ENCODE peak calls at places on chromosomes 7 and 10, in four cellular contexts. P, C, W and U are unnamed samples.

GRCh38 chr10:88592425-88592824 is 5.9 kb downstream of the LIPJ start:
- DNase-seq in W (no peak), P (no peak), C (no peak), U (no peak)

GRCh38 chr10:75294518-75294865 is 58.7 kb upstream of the COMTD1 start:
- DNase-seq in C (peak), W (no peak), P (no peak), U (peak)

GRCh38 chr10:124359336-124359832 is 59.3 kb downstream of the OAT start:
- DNase-seq in C (no peak), P (no peak), W (no peak), U (no peak)

GRCh38 chr10:68053553-68053952 is 21.5 kb downstream of the HERC4 start:
- DNase-seq in C (no peak), W (no peak), P (no peak), U (no peak)

GRCh38 chr10:26860026-26860541 is 674 bp downstream of the ABI1 start:
- DNase-seq in P (no peak), W (peak), C (peak), U (no peak)

GRCh38 chr7:65983965-65984654 is 2.1 kb upstream of the GUSB start:
- DNase-seq in W (no peak), P (no peak), C (no peak), U (no peak)

GRCh38 chr7:143283344-143283743 is 1.4 kb upstream of the TMEM139 start:
- DNase-seq in P (no peak), W (no peak), C (no peak), U (no peak)

GRCh38 chr10:75187961-75188426 is 22.6 kb upstream of the VDAC2 start:
- DNase-seq in P (peak), C (peak), W (peak), U (peak)

GRCh38 chr7:45973725-45974532 is 52.9 kb upstream of the IGFBP3 start:
- DNase-seq in C (no peak), W (peak), P (no peak), U (no peak)

GRCh38 chr10:43867667-43868361 is 219.1 kb upstream of the ZNF32 start:
- DNase-seq in W (peak), P (no peak), C (no peak), U (no peak)

GRCh38 chr10:102455893-102456471 is 4.6 kb upstream of the C10orf95 start:
- DNase-seq in W (no peak), C (peak), P (no peak), U (no peak)

GRCh38 chr7:67377939-67378862 is 381.6 kb downstream of the TYW1 start:
- DNase-seq in W (peak), C (peak), P (no peak), U (peak)

GRCh38 chr7:143305423-143306070 is 10.4 kb upstream of the CLCN1 start:
- DNase-seq in W (peak), C (peak), P (no peak), U (peak)

GRCh38 chr7:77409739-77410545 is 6.2 kb downstream of the GSAP start:
- DNase-seq in W (peak), C (no peak), P (no peak), U (no peak)

GRCh38 chr7:55130554-55131198 is 111.9 kb downstream of the EGFR start:
- DNase-seq in C (no peak), P (no peak), W (no peak), U (no peak)

GRCh38 chr10:31397852-31398251 is 78.8 kb downstream of the ZEB1 start:
- DNase-seq in W (no peak), P (no peak), C (no peak), U (no peak)

GRCh38 chr10:43390333-43390732 is 18.7 kb downstream of the HNRNPF start:
- DNase-seq in W (no peak), P (no peak), C (no peak), U (no peak)

GRCh38 chr7:130941322-130942210 is 207.6 kb upstream of the KLF14 start:
- DNase-seq in C (peak), P (no peak), W (peak), U (no peak)

GRCh38 chr10:114634607-114634974 is 23.5 kb downstream of the ABLIM1 start:
- DNase-seq in W (peak), C (peak), P (no peak), U (peak)

GRCh38 chr10:59382831-59383295 is 20.5 kb upstream of the FAM13C start:
- DNase-seq in C (no peak), W (no peak), P (no peak), U (no peak)

GRCh38 chr10:35696888-35697287 is 54.8 kb upstream of the FZD8 start:
- DNase-seq in W (no peak), C (no peak), P (no peak), U (no peak)

GRCh38 chr10:129404091-129404490 is 63.0 kb upstream of the MGMT start:
- DNase-seq in C (peak), W (no peak), P (no peak), U (no peak)

GRCh38 chr7:143415696-143416095 is 7.0 kb upstream of the EPHA1 start:
- DNase-seq in P (no peak), W (no peak), C (no peak), U (no peak)

GRCh38 chr7:113890326-113891030 is 28.3 kb downstream of the PPP1R3A start:
- DNase-seq in P (no peak), W (no peak), C (no peak), U (no peak)

GRCh38 chr7:18384491-18385143 is 110.9 kb upstream of the HDAC9 start:
- DNase-seq in C (no peak), W (no peak), P (no peak), U (no peak)

GRCh38 chr7:156667110-156667436 is 26.5 kb downstream of the RNF32 start:
- DNase-seq in P (no peak), W (peak), C (no peak), U (no peak)

GRCh38 chr10:71638577-71639411 is 80.8 kb downstream of the C10orf105 start:
- DNase-seq in W (peak), P (no peak), C (peak), U (no peak)

GRCh38 chr7:25613912-25614311 is 385.6 kb upstream of the NPVF start:
- DNase-seq in W (no peak), P (no peak), C (no peak), U (no peak)

GRCh38 chr10:5563237-5563961 is 38.6 kb downstream of the CALML3 start:
- DNase-seq in C (no peak), P (no peak), W (no peak), U (no peak)

GRCh38 chr7:112215787-112216186 is 9.3 kb downstream of the ZNF277 start:
- DNase-seq in W (no peak), P (no peak), C (no peak), U (no peak)

GRCh38 chr7:112213735-112214134 is 7.2 kb downstream of the ZNF277 start:
- DNase-seq in W (no peak), P (no peak), C (no peak), U (no peak)

GRCh38 chr7:112214887-112215286 is 8.4 kb downstream of the ZNF277 start:
- DNase-seq in W (no peak), C (no peak), P (no peak), U (no peak)

GRCh38 chr7:112212516-112213036 is 6.1 kb downstream of the ZNF277 start:
- DNase-seq in W (no peak), P (no peak), C (no peak), U (no peak)

GRCh38 chr7:112214268-112214667 is 7.8 kb downstream of the ZNF277 start:
- DNase-seq in C (no peak), W (no peak), P (no peak), U (no peak)
- TF ChIP-seq ZBTB33 in C (no peak), W (no peak), P (no peak), U (no peak)

DNA sequence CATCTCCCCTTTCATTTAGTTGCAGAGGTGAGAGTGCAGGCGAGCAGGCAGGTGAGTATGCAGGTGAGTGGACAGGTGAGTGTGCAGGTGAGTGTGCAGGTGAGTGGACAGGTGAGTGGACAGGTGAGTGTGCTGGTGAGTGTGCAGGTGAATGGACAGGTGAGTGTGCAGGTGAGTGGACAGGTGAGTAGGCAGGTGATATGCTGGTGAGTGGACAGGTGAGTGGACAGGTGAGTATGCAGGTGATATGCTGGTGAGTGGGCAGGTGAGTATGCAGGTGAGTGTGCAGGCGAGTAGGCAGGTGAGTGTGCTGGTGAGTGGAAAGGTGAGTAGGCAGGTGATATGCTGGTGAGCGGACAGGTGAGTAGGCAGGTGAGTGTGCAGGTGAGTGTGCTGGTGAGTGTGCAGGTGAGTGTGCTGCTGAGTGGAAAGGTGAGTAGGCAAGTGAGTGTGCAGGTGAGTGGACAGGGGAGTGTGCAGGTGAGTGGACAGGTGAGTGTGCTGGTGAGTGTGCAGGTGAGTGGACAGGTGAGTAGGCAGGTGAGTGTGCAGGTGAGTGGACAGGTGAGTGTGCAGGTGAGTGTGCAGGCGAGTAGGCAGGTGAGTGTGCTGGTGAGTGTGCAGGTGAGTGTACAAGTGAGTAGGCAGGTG is 165.6 kb downstream of the ADARB2 start:
- DNase-seq in C (no peak), W (no peak), P (no peak), U (no peak)
- TF ChIP-seq GABPA in C (no peak), W (no peak), P (no peak), U (no peak)

DNA sequence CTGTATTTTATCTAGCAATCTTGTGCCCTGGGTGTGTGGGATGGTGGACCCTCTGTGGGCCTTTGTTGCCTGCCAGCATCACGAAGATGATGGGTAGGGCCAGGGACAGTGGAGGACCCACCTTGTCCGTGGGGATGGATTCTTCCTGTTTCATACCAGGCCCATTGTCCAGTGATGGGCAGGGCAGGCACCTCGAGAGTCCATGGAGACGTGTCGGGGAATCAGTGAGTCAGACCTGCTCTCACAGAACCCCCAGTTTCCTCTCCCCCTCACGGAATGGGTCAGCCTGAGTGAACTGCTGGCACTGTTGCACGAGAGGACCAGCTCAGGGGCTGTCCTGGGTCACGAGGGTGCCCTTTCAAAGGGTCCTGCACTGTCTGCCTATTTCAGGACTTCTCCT is 401.2 kb downstream of the RPS24 start:
- DNase-seq in P (no peak), C (no peak), W (no peak), U (no peak)
- TF ChIP-seq ZBTB33 in P (no peak), C (no peak), W (no peak), U (no peak)

DNA sequence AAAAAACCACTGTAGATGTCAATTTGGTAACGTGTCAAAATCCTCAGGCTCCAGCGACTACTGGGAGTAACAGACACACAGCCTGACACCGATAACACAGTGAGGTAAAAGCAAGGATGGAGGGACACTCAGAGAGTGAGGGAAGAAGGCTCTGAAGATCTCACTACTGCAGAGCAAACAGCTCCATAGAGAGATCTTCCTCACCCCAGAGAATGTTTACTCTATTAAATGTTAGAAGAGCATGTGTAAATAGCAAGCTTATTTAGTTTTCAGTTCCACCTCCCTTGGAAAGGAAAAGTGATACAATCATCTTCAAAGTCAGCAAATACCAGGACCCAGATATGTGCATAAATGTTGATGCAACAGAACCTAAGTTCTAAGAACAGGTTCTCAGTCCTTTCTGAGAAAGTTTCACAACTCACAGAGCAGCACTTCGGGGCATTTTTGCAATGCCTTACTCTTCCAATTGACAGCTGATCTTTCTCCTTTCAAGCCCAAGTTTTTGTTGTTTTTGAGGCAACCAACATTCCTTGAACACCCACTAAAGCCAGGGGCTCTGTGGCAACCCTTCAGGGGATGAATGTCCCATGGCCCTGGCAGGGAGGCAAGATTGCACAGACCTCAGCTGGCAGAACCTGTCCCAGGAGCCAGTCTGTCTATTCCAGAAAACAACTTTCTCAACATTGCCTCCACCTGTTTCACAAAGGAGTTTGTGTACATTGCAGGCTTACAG is 177.4 kb downstream of the SFMBT2 start:
- DNase-seq in W (peak), C (peak), P (no peak), U (no peak)
- TF ChIP-seq GABPA in W (no peak), C (no peak), P (no peak), U (no peak)

GRCh38 chr10:79026806-79027146 is 42.0 kb upstream of the ZMIZ1 start:
- DNase-seq in C (no peak), P (no peak), W (no peak), U (no peak)
- TF ChIP-seq ZBTB33 in C (no peak), P (no peak), W (no peak), U (no peak)

DNA sequence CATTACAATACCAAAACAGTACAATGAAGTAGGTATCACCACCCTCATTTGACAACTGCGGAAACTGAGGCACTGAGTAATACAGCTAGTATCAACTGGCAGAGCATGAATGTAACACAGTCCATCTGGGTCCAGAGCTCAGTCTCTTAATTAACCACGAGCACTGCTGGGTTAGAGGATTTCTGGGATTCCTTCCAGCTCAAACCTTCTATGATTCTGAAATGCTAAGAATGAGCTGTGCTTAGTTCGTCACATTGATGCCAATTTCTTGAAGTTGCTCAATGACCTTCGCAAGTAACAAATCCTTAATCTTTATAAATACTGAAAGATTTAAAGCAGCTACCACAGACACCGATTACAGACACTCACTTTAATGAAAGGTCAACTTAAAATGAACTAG is 62.5 kb downstream of the SGMS1 start:
- DNase-seq in W (no peak), C (no peak), P (no peak), U (no peak)
- TF ChIP-seq GABPA in W (no peak), C (no peak), P (no peak), U (no peak)

DNA sequence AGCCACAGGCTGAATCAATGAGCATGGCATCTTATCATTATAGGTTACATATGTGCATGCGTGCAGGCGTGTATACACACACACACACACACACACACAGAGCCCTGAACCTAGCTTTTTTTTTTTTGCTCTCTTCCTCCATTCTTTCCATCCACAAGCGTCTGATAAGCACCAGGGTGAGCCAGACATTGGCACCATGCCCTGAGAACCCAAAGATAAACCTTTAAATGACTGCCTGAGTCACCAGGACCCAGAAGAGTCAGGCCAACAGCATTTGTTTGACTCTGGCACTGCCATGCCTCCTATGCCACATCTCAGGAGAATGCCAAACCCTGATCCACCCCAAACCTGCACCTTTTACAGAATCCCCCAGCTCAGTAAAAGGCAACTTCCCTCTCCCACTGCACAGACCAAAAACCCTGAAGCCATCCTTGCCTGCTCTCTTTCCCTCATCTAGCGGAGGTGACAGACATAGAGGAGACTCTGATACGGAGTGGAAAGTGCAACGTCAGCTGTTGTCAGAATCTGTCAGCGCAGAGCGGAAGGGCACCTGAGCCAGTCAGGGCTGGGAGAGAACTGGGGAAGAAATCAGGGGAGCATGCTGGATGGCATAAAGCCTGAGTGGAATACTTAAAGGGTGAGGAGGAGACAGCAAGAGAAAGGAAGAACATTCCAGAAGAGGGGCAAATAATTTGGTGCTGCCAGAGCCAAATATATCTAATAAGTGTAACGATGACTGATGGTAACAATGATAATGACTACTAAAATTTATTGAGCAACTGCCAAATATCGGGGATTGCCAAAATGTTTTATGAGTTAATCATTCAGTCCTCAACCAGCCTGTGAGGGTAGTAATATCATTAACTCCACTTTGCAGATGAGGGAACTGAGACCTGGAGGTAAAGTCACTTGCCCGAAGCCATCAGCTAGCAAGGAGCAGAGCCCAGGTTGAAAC is 3.2 kb downstream of the PARP12 start:
- DNase-seq in W (peak), C (peak), P (no peak), U (peak)
- TF ChIP-seq ZBTB33 in W (no peak), C (no peak), P (no peak), U (no peak)